ENCODE peak calls at places on chromosomes 6 and 20, in ten cellular contexts. X is AG09319, G is SK-N-SH, H is choroid plexus epithelial cell, D is adrenal gland, O is colonic mucosa, Z is A673, C is uterus, Q is ovary, U is lung. V is an unnamed sample.

GRCh38 chr6:71478834-71479541 is 190.4 kb downstream of the OGFRL1 start:
- DNase-seq in O (no peak), C (no peak), X (peak), H (peak), Z (peak), U (no peak), Q (no peak), D (no peak), G (no peak), V (no peak)

GRCh38 chr20:42027746-42028268 is 409.6 kb upstream of the CHD6 start:
- DNase-seq in O (no peak), C (no peak), X (no peak), U (no peak), H (no peak), D (no peak), Z (peak), Q (no peak), G (peak), V (no peak)

GRCh38 chr20:25686081-25687077 is 10.3 kb downstream of the ZNF337 start:
- DNase-seq in U (no peak), Z (no peak), G (no peak), X (no peak), C (no peak), H (no peak), O (no peak), D (no peak), Q (no peak), V (no peak)

GRCh38 chr6:124119591-124119990 is 315.9 kb downstream of the NKAIN2 start:
- DNase-seq in O (no peak), Z (no peak), H (no peak), Q (no peak), G (no peak), X (no peak), U (no peak), C (no peak), D (no peak), V (no peak)

GRCh38 chr6:129673758-129674157 is 36.2 kb downstream of the ARHGAP18 start:
- DNase-seq in D (no peak), G (no peak), X (no peak), H (no peak), U (no peak), Z (peak), C (no peak), Q (no peak), O (no peak), V (no peak)

GRCh38 chr6:106534564-106534982 is 94.7 kb downstream of the RTN4IP1 start:
- DNase-seq in Z (no peak), O (no peak), X (no peak), H (no peak), U (no peak), C (no peak), Q (no peak), G (no peak), D (no peak), V (no peak)

GRCh38 chr20:36491901-36492617 is 49.3 kb upstream of the MYL9 start:
- DNase-seq in H (peak), O (no peak), Z (no peak), Q (no peak), G (no peak), D (no peak), X (no peak), C (no peak), U (no peak), V (no peak)

GRCh38 chr6:156752666-156753301 is 24.4 kb upstream of the ARID1B start:
- DNase-seq in G (no peak), D (peak), H (no peak), X (no peak), U (no peak), Q (no peak), Z (no peak), C (no peak), O (peak), V (peak)

GRCh38 chr20:40506567-40506966 is 182.5 kb downstream of the MAFB start:
- DNase-seq in C (peak), D (peak), H (peak), X (peak), G (no peak), Q (peak), U (peak), Z (peak), O (peak), V (peak)

GRCh38 chr20:2891343-2891742 is 18.1 kb downstream of the PTPRA start:
- DNase-seq in G (no peak), X (no peak), O (no peak), C (no peak), H (no peak), D (no peak), Q (no peak), U (no peak), Z (no peak), V (no peak)

GRCh38 chr6:148518371-148519156 is 175.9 kb downstream of the SASH1 start:
- DNase-seq in D (no peak), H (no peak), C (peak), G (no peak), X (no peak), O (no peak), U (no peak), Q (no peak), Z (no peak), V (no peak)

GRCh38 chr20:42255820-42256219 is 637.6 kb upstream of the CHD6 start:
- DNase-seq in G (no peak), U (no peak), Z (no peak), D (no peak), Q (no peak), X (no peak), H (no peak), O (no peak), C (no peak), V (no peak)

GRCh38 chr20:51326241-51326819 is 216.2 kb downstream of the NFATC2 start:
- DNase-seq in Q (no peak), C (no peak), Z (peak), D (peak), X (no peak), G (peak), O (peak), H (peak), U (no peak), V (peak)

GRCh38 chr6:142892254-142893021 is 52.5 kb downstream of the HIVEP2 start:
- DNase-seq in O (no peak), G (no peak), U (no peak), D (no peak), Z (no peak), C (no peak), H (no peak), Q (no peak), X (no peak), V (no peak)

GRCh38 chr6:40900791-40901190 is 138.2 kb downstream of the UNC5CL start:
- DNase-seq in O (no peak), D (no peak), Z (no peak), X (no peak), Q (no peak), U (no peak), C (no peak), G (no peak), H (no peak), V (no peak)

GRCh38 chr6:73285674-73286283 is 22.8 kb upstream of the KHDC1 start:
- DNase-seq in U (no peak), D (no peak), G (peak), Q (no peak), C (no peak), X (no peak), Z (peak), O (no peak), H (peak), V (no peak)

GRCh38 chr6:91782789-91783188 is 1195.9 kb upstream of the MAP3K7 start:
- DNase-seq in Q (no peak), X (no peak), H (no peak), Z (peak), C (no peak), G (no peak), U (no peak), O (no peak), D (no peak), V (no peak)

GRCh38 chr6:168332020-168332419 is 12.4 kb upstream of the DACT2 start:
- DNase-seq in X (no peak), Q (no peak), D (no peak), C (no peak), U (no peak), G (no peak), O (peak), Z (no peak), H (no peak), V (no peak)

GRCh38 chr6:40164345-40164755 is 230.1 kb upstream of the MOCS1 start:
- DNase-seq in H (no peak), O (no peak), G (no peak), D (no peak), C (peak), Z (peak), Q (no peak), U (no peak), X (no peak), V (no peak)

GRCh38 chr6:22877946-22878705 is 308.8 kb downstream of the HDGFL1 start:
- DNase-seq in U (no peak), C (no peak), Z (no peak), D (no peak), H (peak), Q (no peak), X (peak), G (no peak), O (no peak), V (no peak)

GRCh38 chr6:107956586-107957164 is 1.3 kb downstream of the SEC63 start:
- DNase-seq in D (no peak), U (no peak), H (peak), Q (no peak), Z (peak), G (peak), C (no peak), X (no peak), O (no peak), V (no peak)

GRCh38 chr6:72552938-72553337 is 68.9 kb upstream of the KCNQ5 start:
- DNase-seq in G (no peak), Z (peak), H (peak), U (no peak), D (no peak), X (peak), Q (no peak), O (no peak), C (no peak), V (no peak)

GRCh38 chr6:24273471-24273870 is 84.4 kb downstream of the DCDC2 start:
- DNase-seq in Z (no peak), G (no peak), C (no peak), X (peak), Q (no peak), H (peak), U (no peak), D (no peak), O (no peak), V (no peak)

GRCh38 chr6:21804941-21805610 is 211.5 kb downstream of the SOX4 start:
- DNase-seq in X (no peak), O (no peak), H (peak), G (no peak), D (no peak), Z (peak), U (no peak), Q (no peak), C (no peak), V (no peak)

GRCh38 chr6:31575335-31575901 is at the start of gene TNF:
- DNase-seq in O (peak), H (no peak), U (peak), D (peak), Q (no peak), Z (peak), C (peak), X (no peak), G (no peak), V (no peak)

GRCh38 chr6:29964553-29964903 is 22.2 kb downstream of the HLA-A start:
- DNase-seq in X (no peak), Q (no peak), D (no peak), U (no peak), Z (no peak), C (no peak), G (no peak), H (no peak), O (no peak), V (no peak)

GRCh38 chr6:11804135-11804534 is 25.5 kb upstream of the ADTRP start:
- DNase-seq in O (no peak), G (no peak), H (no peak), Z (no peak), X (no peak), Q (no peak), D (no peak), U (no peak), C (no peak), V (no peak)

DNA sequence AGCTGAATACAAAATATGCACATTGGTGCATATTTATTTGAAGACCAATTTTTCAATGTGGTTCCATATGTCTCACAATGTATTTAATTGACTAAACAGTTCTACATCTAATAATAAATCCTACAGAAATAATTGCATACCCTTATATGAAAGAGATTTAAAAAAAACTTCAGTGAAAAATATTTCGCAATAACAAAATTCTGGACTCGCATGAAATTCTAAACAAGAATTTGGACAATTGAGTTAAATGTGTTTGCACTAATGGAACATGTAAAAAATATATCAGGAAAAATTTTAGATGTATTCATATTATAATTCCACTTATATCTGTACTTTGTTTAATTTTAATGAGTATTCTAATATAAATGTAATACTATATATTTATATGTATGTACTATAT is 1003.1 kb downstream of the EYS start:
- DNase-seq in H (no peak), G (no peak), O (no peak), X (no peak), Q (no peak), D (no peak), Z (no peak), C (no peak), U (no peak), V (no peak)
- TF ChIP-seq CTCF in H (no peak), G (no peak), O (no peak), X (no peak), Q (no peak), D (no peak), Z (no peak), C (no peak), U (no peak), V (no peak)

GRCh38 chr6:140438346-140438735 is 1063.9 kb upstream of the CITED2 start:
- DNase-seq in C (no peak), Z (no peak), G (no peak), X (no peak), D (no peak), U (no peak), Q (no peak), O (no peak), H (peak), V (no peak)
- TF ChIP-seq CTCF in C (no peak), Z (no peak), G (no peak), X (no peak), D (no peak), U (no peak), Q (no peak), O (no peak), H (no peak), V (no peak)

GRCh38 chr20:17442588-17442987 is 88.6 kb downstream of the BFSP1 start:
- DNase-seq in D (no peak), Z (peak), Q (no peak), C (no peak), G (no peak), U (no peak), X (no peak), O (no peak), H (peak), V (no peak)
- TF ChIP-seq CTCF in D (no peak), Z (peak), Q (no peak), C (no peak), G (no peak), U (no peak), X (peak), O (no peak), H (no peak), V (no peak)

DNA sequence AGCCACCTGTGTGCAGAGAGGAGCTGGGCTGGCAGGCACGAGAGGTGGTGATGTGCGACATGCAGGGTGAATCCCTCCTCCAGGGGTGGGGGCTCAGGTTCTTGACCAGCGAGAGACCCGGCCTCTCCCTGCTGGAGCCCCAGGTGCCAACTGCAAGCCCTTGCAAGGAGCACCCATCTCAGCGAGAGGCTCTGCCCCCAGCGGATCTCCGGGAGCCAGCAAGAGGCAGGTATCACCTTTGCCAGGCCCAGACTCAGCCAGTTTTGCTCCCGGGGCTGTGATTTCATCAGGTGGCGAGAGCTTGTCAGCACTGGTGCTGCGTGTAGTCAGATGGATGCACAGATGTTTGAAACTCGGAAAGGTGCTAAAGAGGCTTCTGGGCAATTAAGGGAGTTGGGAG is 87.7 kb downstream of the TFAP2C start:
- DNase-seq in Q (no peak), Z (no peak), C (no peak), G (no peak), D (no peak), U (no peak), H (no peak), O (no peak), X (no peak), V (peak)
- TF ChIP-seq CTCF in Q (no peak), Z (no peak), C (no peak), G (no peak), D (no peak), U (no peak), H (no peak), O (no peak), X (no peak), V (no peak)

DNA sequence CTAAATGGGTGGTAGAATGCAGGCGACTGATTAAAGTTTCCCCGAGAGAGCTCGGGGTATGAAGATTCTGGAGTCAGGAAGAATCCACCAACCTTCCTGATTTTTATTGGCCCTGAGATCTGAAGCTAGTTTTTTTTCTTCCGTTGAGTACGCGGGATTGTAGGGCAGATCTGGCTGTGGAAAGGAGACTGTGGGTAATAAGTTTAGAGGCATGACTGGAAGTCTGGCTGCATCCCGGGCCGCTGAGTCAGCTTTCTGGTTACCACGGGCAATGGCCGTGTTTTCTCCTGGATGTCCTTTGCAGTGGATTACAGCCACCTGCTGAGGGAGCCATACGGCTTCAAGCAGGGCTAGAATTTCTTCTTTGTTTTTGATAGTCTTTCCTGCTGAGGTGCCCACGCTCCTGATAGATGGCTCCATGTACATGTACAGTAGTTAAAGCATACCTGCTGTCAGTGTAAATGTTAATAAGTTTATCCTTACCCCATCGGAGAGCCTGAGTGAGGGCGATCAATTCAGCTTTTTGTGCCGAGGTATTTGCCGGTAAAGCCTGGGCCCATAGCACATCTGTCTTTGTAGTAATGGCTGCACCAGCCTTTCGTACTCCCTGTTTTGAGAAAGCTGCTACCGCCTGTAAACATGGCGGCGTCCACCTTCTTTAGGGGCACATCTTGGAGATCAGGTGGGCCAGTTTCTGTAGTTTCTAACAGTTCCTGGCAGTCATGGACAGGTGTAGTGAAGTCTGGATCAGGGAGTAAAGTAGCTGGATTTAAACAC is 154.0 kb downstream of the TRIM27 start:
- DNase-seq in G (no peak), X (no peak), O (no peak), D (peak), Q (no peak), U (no peak), C (no peak), H (peak), Z (peak), V (peak)
- TF ChIP-seq CTCF in G (peak), X (no peak), O (no peak), D (no peak), Q (no peak), U (no peak), C (no peak), H (peak), Z (peak), V (peak)

GRCh38 chr6:111668410-111668809 is 62.7 kb upstream of the TRAF3IP2 start:
- DNase-seq in U (no peak), Q (no peak), G (peak), H (no peak), O (no peak), X (no peak), D (no peak), Z (no peak), C (no peak), V (no peak)
- TF ChIP-seq CTCF in U (no peak), Q (no peak), G (peak), H (peak), O (peak), X (peak), D (no peak), Z (no peak), C (no peak), V (peak)

GRCh38 chr6:52502306-52503029 is 74.4 kb downstream of the TRAM2 start:
- DNase-seq in Z (no peak), D (no peak), U (no peak), Q (no peak), O (no peak), C (no peak), H (no peak), G (no peak), X (no peak), V (no peak)

GRCh38 chr6:52504778-52505127 is 72.1 kb downstream of the TRAM2 start:
- DNase-seq in X (no peak), Q (no peak), U (no peak), Z (no peak), D (no peak), C (no peak), G (no peak), O (no peak), H (no peak), V (no peak)

GRCh38 chr6:52503853-52504777 is 72.7 kb downstream of the TRAM2 start:
- DNase-seq in Z (no peak), U (peak), D (peak), X (no peak), G (peak), H (peak), C (peak), Q (peak), O (peak), V (peak)

GRCh38 chr6:52505726-52506501 is 70.9 kb downstream of the TRAM2 start:
- DNase-seq in Q (no peak), X (no peak), C (peak), U (no peak), D (no peak), Z (no peak), G (peak), H (no peak), O (no peak), V (no peak)

DNA sequence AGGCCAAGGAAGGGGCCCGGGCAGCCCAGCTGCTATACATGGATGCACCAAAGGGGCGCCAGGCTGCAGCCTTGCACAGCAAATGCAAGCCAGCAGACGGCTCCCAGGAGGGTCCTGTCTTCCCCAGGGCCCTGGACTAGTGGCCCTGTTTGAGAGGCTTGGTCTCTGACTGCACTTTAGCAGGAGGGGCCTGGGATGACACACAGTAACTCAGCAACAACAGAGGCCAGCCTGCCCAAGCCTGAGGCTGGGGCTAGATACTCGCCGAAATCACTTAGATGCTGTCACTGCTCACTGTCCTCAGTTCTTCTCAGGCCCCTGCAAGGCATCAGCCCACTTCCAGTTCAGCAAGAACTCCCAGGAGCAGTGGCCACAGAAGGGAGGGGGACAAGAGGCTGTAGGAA is 73.5 kb downstream of the TRAM2 start:
- DNase-seq in X (no peak), H (no peak), C (no peak), U (no peak), Q (no peak), O (no peak), G (peak), D (no peak), Z (no peak), V (peak)
- TF ChIP-seq CTCF in X (no peak), H (peak), C (no peak), U (no peak), Q (no peak), O (no peak), G (peak), D (no peak), Z (no peak), V (peak)

GRCh38 chr20:61874421-61875068 is 191.1 kb downstream of the TAF4 start:
- DNase-seq in Q (no peak), O (no peak), D (no peak), C (no peak), H (peak), X (no peak), U (no peak), G (no peak), Z (peak), V (peak)
- TF ChIP-seq CTCF in Q (no peak), O (no peak), D (no peak), C (no peak), H (peak), X (peak), U (no peak), G (no peak), Z (peak), V (no peak)

V was measured in Calu3.